ENCODE peak calls at places on chromosomes 11 and 22, in nine cellular contexts. One of them, this sample, is unnamed.

GRCh38 chr11:78045851-78046485 is 17.7 kb upstream of the THRSP start:
- DNase-seq in choroid plexus epithelial cell: peak
- DNase-seq in kidney: peak
- DNase-seq in ELR: peak
- DNase-seq in A549: peak
- DNase-seq in GM23338: peak
- DNase-seq in H7: peak
- DNase-seq in HCT116: peak
- DNase-seq in epithelial cell of esophagus: peak
- DNase-seq in this sample: peak

GRCh38 chr22:43090130-43090789 is 1.1 kb upstream of the TTLL1 start:
- DNase-seq in epithelial cell of esophagus: peak
- DNase-seq in ELR: peak
- DNase-seq in kidney: peak
- DNase-seq in H7: peak
- DNase-seq in choroid plexus epithelial cell: peak
- DNase-seq in HCT116: peak
- DNase-seq in GM23338: no peak
- DNase-seq in A549: peak
- DNase-seq in this sample: peak

GRCh38 chr11:67302571-67303131 is 679 bp upstream of the SSH3 start:
- DNase-seq in ELR: peak
- DNase-seq in choroid plexus epithelial cell: peak
- DNase-seq in H7: peak
- DNase-seq in kidney: peak
- DNase-seq in HCT116: no peak
- DNase-seq in GM23338: peak
- DNase-seq in A549: peak
- DNase-seq in epithelial cell of esophagus: peak
- DNase-seq in this sample: no peak

GRCh38 chr22:28268845-28269244 is 349.8 kb upstream of the PITPNB start:
- DNase-seq in choroid plexus epithelial cell: no peak
- DNase-seq in kidney: no peak
- DNase-seq in GM23338: no peak
- DNase-seq in A549: no peak
- DNase-seq in epithelial cell of esophagus: no peak
- DNase-seq in ELR: no peak
- DNase-seq in H7: no peak
- DNase-seq in HCT116: no peak
- DNase-seq in this sample: no peak

GRCh38 chr11:70018816-70019215 is 59.3 kb upstream of the ANO1 start:
- DNase-seq in H7: no peak
- DNase-seq in ELR: no peak
- DNase-seq in choroid plexus epithelial cell: no peak
- DNase-seq in HCT116: no peak
- DNase-seq in kidney: no peak
- DNase-seq in epithelial cell of esophagus: no peak
- DNase-seq in A549: no peak
- DNase-seq in GM23338: no peak
- DNase-seq in this sample: no peak

GRCh38 chr11:82676483-82677094 is 57.1 kb downstream of the FAM181B start:
- DNase-seq in HCT116: no peak
- DNase-seq in kidney: no peak
- DNase-seq in ELR: peak
- DNase-seq in epithelial cell of esophagus: no peak
- DNase-seq in H7: no peak
- DNase-seq in choroid plexus epithelial cell: peak
- DNase-seq in A549: no peak
- DNase-seq in GM23338: peak
- DNase-seq in this sample: no peak

GRCh38 chr11:1889941-1890855 is 1.5 kb downstream of the PRR33 start:
- DNase-seq in HCT116: no peak
- DNase-seq in A549: no peak
- DNase-seq in choroid plexus epithelial cell: no peak
- DNase-seq in epithelial cell of esophagus: no peak
- DNase-seq in kidney: no peak
- DNase-seq in ELR: no peak
- DNase-seq in H7: no peak
- DNase-seq in GM23338: no peak
- DNase-seq in this sample: no peak

GRCh38 chr11:130478204-130478701 is 29.8 kb downstream of the ADAMTS15 start:
- DNase-seq in H7: peak
- DNase-seq in GM23338: no peak
- DNase-seq in A549: peak
- DNase-seq in kidney: peak
- DNase-seq in choroid plexus epithelial cell: peak
- DNase-seq in ELR: peak
- DNase-seq in epithelial cell of esophagus: peak
- DNase-seq in HCT116: no peak
- DNase-seq in this sample: peak

GRCh38 chr11:96098511-96099241 is 174.8 kb upstream of the MTMR2 start:
- DNase-seq in A549: no peak
- DNase-seq in ELR: peak
- DNase-seq in epithelial cell of esophagus: peak
- DNase-seq in GM23338: no peak
- DNase-seq in choroid plexus epithelial cell: peak
- DNase-seq in kidney: no peak
- DNase-seq in H7: no peak
- DNase-seq in HCT116: no peak
- DNase-seq in this sample: peak

GRCh38 chr11:122711831-122712378 is 56.4 kb downstream of the UBASH3B start:
- DNase-seq in H7: no peak
- DNase-seq in A549: no peak
- DNase-seq in HCT116: no peak
- DNase-seq in ELR: peak
- DNase-seq in kidney: no peak
- DNase-seq in choroid plexus epithelial cell: peak
- DNase-seq in epithelial cell of esophagus: no peak
- DNase-seq in GM23338: no peak
- DNase-seq in this sample: peak

GRCh38 chr11:128965485-128965884 is 22.8 kb upstream of the TP53AIP1 start:
- DNase-seq in epithelial cell of esophagus: no peak
- DNase-seq in choroid plexus epithelial cell: peak
- DNase-seq in GM23338: no peak
- DNase-seq in kidney: no peak
- DNase-seq in ELR: no peak
- DNase-seq in H7: no peak
- DNase-seq in HCT116: no peak
- DNase-seq in A549: no peak
- DNase-seq in this sample: no peak

GRCh38 chr22:49971232-49972162 is 10.9 kb downstream of the PIM3 start:
- DNase-seq in kidney: peak
- DNase-seq in ELR: peak
- DNase-seq in epithelial cell of esophagus: no peak
- DNase-seq in A549: peak
- DNase-seq in HCT116: no peak
- DNase-seq in choroid plexus epithelial cell: peak
- DNase-seq in H7: peak
- DNase-seq in GM23338: peak
- DNase-seq in this sample: no peak

GRCh38 chr22:49678137-49678841 is 149.4 kb downstream of the BRD1 start:
- DNase-seq in kidney: peak
- DNase-seq in H7: no peak
- DNase-seq in epithelial cell of esophagus: no peak
- DNase-seq in choroid plexus epithelial cell: no peak
- DNase-seq in GM23338: no peak
- DNase-seq in ELR: no peak
- DNase-seq in A549: no peak
- DNase-seq in HCT116: no peak
- DNase-seq in this sample: no peak

GRCh38 chr11:2390871-2391662 is 9.5 kb upstream of the TSSC4 start:
- DNase-seq in ELR: peak
- DNase-seq in HCT116: no peak
- DNase-seq in H7: peak
- DNase-seq in choroid plexus epithelial cell: peak
- DNase-seq in GM23338: no peak
- DNase-seq in kidney: peak
- DNase-seq in epithelial cell of esophagus: peak
- DNase-seq in A549: peak
- DNase-seq in this sample: peak

GRCh38 chr11:120121914-120122473 is 15.9 kb downstream of the TRIM29 start:
- DNase-seq in H7: no peak
- DNase-seq in ELR: no peak
- DNase-seq in kidney: peak
- DNase-seq in HCT116: no peak
- DNase-seq in A549: no peak
- DNase-seq in choroid plexus epithelial cell: no peak
- DNase-seq in epithelial cell of esophagus: peak
- DNase-seq in GM23338: no peak
- DNase-seq in this sample: no peak

GRCh38 chr11:120707098-120707497 is 195.6 kb downstream of the GRIK4 start:
- DNase-seq in GM23338: no peak
- DNase-seq in ELR: no peak
- DNase-seq in choroid plexus epithelial cell: peak
- DNase-seq in kidney: no peak
- DNase-seq in H7: no peak
- DNase-seq in A549: no peak
- DNase-seq in epithelial cell of esophagus: no peak
- DNase-seq in HCT116: no peak
- DNase-seq in this sample: no peak

GRCh38 chr11:78460468-78460867 is 42.8 kb upstream of the GAB2 start:
- DNase-seq in HCT116: no peak
- DNase-seq in ELR: peak
- DNase-seq in GM23338: no peak
- DNase-seq in A549: no peak
- DNase-seq in H7: no peak
- DNase-seq in kidney: no peak
- DNase-seq in choroid plexus epithelial cell: peak
- DNase-seq in epithelial cell of esophagus: peak
- DNase-seq in this sample: peak

GRCh38 chr11:120335596-120335927 is 651 bp upstream of the ARHGEF12 start:
- DNase-seq in choroid plexus epithelial cell: peak
- DNase-seq in GM23338: peak
- DNase-seq in A549: no peak
- DNase-seq in epithelial cell of esophagus: peak
- DNase-seq in H7: peak
- DNase-seq in kidney: no peak
- DNase-seq in ELR: peak
- DNase-seq in HCT116: no peak
- DNase-seq in this sample: no peak

GRCh38 chr22:45341503-45341902 is 31.8 kb downstream of the FAM118A start:
- DNase-seq in choroid plexus epithelial cell: no peak
- DNase-seq in GM23338: no peak
- DNase-seq in kidney: no peak
- DNase-seq in epithelial cell of esophagus: no peak
- DNase-seq in ELR: no peak
- DNase-seq in H7: no peak
- DNase-seq in HCT116: no peak
- DNase-seq in A549: no peak
- DNase-seq in this sample: no peak

GRCh38 chr11:95229199-95230053 is 1.6 kb downstream of the SESN3 start:
- DNase-seq in A549: no peak
- DNase-seq in epithelial cell of esophagus: peak
- DNase-seq in GM23338: peak
- DNase-seq in H7: peak
- DNase-seq in kidney: no peak
- DNase-seq in HCT116: no peak
- DNase-seq in choroid plexus epithelial cell: peak
- DNase-seq in ELR: no peak
- DNase-seq in this sample: peak

GRCh38 chr11:1338201-1339065 is 29.0 kb upstream of the TOLLIP start:
- DNase-seq in HCT116: no peak
- DNase-seq in A549: no peak
- DNase-seq in choroid plexus epithelial cell: no peak
- DNase-seq in GM23338: peak
- DNase-seq in H7: peak
- DNase-seq in epithelial cell of esophagus: no peak
- DNase-seq in kidney: no peak
- DNase-seq in ELR: no peak
- DNase-seq in this sample: no peak

GRCh38 chr22:46039531-46039930 is 62.6 kb upstream of the WNT7B start:
- DNase-seq in epithelial cell of esophagus: no peak
- DNase-seq in kidney: no peak
- DNase-seq in A549: no peak
- DNase-seq in choroid plexus epithelial cell: no peak
- DNase-seq in ELR: no peak
- DNase-seq in H7: no peak
- DNase-seq in HCT116: no peak
- DNase-seq in GM23338: no peak
- DNase-seq in this sample: no peak

GRCh38 chr11:2808850-2809847 is 76.4 kb downstream of the CDKN1C start:
- DNase-seq in H7: no peak
- DNase-seq in kidney: no peak
- DNase-seq in A549: no peak
- DNase-seq in HCT116: no peak
- DNase-seq in epithelial cell of esophagus: no peak
- DNase-seq in GM23338: no peak
- DNase-seq in ELR: no peak
- DNase-seq in choroid plexus epithelial cell: no peak
- DNase-seq in this sample: no peak

GRCh38 chr11:128153697-128154048 is 433.7 kb downstream of the ETS1 start:
- DNase-seq in choroid plexus epithelial cell: no peak
- DNase-seq in H7: no peak
- DNase-seq in epithelial cell of esophagus: no peak
- DNase-seq in GM23338: no peak
- DNase-seq in HCT116: no peak
- DNase-seq in kidney: no peak
- DNase-seq in A549: no peak
- DNase-seq in ELR: no peak
- DNase-seq in this sample: no peak

GRCh38 chr11:119101367-119101758 is 290 bp downstream of the DPAGT1 start:
- DNase-seq in epithelial cell of esophagus: no peak
- DNase-seq in H7: peak
- DNase-seq in HCT116: no peak
- DNase-seq in A549: peak
- DNase-seq in choroid plexus epithelial cell: no peak
- DNase-seq in kidney: no peak
- DNase-seq in GM23338: peak
- DNase-seq in ELR: peak
- DNase-seq in this sample: no peak

GRCh38 chr22:38153821-38154562 is 27.6 kb downstream of the PLA2G6 start:
- DNase-seq in GM23338: peak
- DNase-seq in choroid plexus epithelial cell: no peak
- DNase-seq in kidney: peak
- DNase-seq in epithelial cell of esophagus: no peak
- DNase-seq in HCT116: no peak
- DNase-seq in A549: no peak
- DNase-seq in H7: no peak
- DNase-seq in ELR: peak
- DNase-seq in this sample: no peak

GRCh38 chr11:65814131-65814959 is 19.4 kb upstream of the SNX32 start:
- DNase-seq in choroid plexus epithelial cell: peak
- DNase-seq in ELR: peak
- DNase-seq in A549: no peak
- DNase-seq in H7: no peak
- DNase-seq in HCT116: no peak
- DNase-seq in epithelial cell of esophagus: peak
- DNase-seq in kidney: peak
- DNase-seq in GM23338: no peak
- DNase-seq in this sample: no peak